ENCODE peak calls at places on chromosomes 2 and 18, in five cellular contexts. O is prostate gland, B is GM23248, P is mesenchymal stem cell, J is cardiac muscle cell. U is an unnamed sample. For H3K9me3 and H3K4me1, the result is how much of the 10 kb centered on the place peaks cover.

GRCh38 chr18:53004798-53005197 is 664.8 kb downstream of the DCC start:
- DNase-seq in O (no peak), B (no peak), P (no peak), J (no peak), U (no peak)

GRCh38 chr18:67639872-67640271 is 123.4 kb upstream of the DSEL start:
- DNase-seq in O (no peak), B (peak), P (no peak), J (no peak), U (no peak)

GRCh38 chr2:17901246-17901645 is 22.8 kb downstream of the KCNS3 start:
- DNase-seq in O (no peak), B (no peak), P (no peak), J (no peak), U (no peak)

GRCh38 chr2:170721678-170722077 is 6.5 kb downstream of the SP5 start:
- DNase-seq in O (no peak), B (no peak), P (no peak), J (no peak), U (no peak)

GRCh38 chr18:11728247-11728646 is 39.2 kb downstream of the GNAL start:
- DNase-seq in O (no peak), B (no peak), P (no peak), J (peak), U (no peak)

GRCh38 chr2:188046437-188046836 is 245.2 kb upstream of the GULP1 start:
- DNase-seq in O (no peak), B (peak), P (peak), J (peak), U (no peak)

GRCh38 chr2:17934721-17935120 is 56.3 kb downstream of the KCNS3 start:
- DNase-seq in O (no peak), B (peak), P (peak), J (no peak), U (no peak)

GRCh38 chr18:38951633-38952032 is 1386.0 kb upstream of the CELF4 start:
- DNase-seq in O (no peak), B (no peak), P (no peak), J (no peak), U (no peak)

GRCh38 chr2:240596080-240596460 is 9.5 kb downstream of the CAPN10 start:
- DNase-seq in O (no peak), B (no peak), P (no peak), J (no peak), U (no peak)

GRCh38 chr18:62556397-62556796 is 33.6 kb downstream of the ZCCHC2 start:
- DNase-seq in O (no peak), B (no peak), P (no peak), J (no peak), U (no peak)

GRCh38 chr2:3827673-3828575 is 124.5 kb downstream of the DCDC2C start:
- DNase-seq in O (peak), B (peak), P (no peak), J (peak), U (no peak)

DNA sequence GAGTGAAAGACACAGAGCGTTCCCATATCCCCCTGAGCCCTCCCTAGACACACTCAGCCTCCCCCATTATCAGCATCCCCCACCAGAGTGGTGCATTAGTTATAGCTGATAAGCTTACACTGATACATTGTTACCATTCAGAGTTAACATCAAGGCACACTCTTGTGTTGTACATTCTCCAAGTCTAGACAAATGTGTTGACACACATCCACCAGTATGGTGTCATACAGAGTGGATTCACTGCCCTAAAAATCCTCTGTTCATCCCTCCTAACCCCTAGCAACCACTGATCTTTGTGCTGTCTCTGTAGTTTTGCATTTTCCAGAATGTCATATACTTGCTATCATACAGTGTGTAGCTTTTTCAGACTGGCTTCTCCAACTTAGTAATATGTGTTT is 78.0 kb upstream of the RPL31 start:
- DNase-seq in O (no peak), B (peak), P (peak), J (peak), U (no peak)
- H3K27ac ChIP-seq in O (peak), B (peak), P (no peak), J (no peak), U (no peak)

GRCh38 chr2:83234291-83234690 is 1224.8 kb downstream of the SUCLG1 start:
- DNase-seq in O (no peak), B (no peak), P (no peak), J (no peak), U (no peak)
- H3K9me3 ChIP-seq in O (under half), B (under half), P (under half), J (under half), U (under half)

GRCh38 chr2:174608866-174609214 is 11.2 kb upstream of the WIPF1 start:
- DNase-seq in O (no peak), B (no peak), P (no peak), J (no peak), U (no peak)
- H3K4me1 ChIP-seq in O (under half), B (under half), P (under half), J (under half), U (under half)

DNA sequence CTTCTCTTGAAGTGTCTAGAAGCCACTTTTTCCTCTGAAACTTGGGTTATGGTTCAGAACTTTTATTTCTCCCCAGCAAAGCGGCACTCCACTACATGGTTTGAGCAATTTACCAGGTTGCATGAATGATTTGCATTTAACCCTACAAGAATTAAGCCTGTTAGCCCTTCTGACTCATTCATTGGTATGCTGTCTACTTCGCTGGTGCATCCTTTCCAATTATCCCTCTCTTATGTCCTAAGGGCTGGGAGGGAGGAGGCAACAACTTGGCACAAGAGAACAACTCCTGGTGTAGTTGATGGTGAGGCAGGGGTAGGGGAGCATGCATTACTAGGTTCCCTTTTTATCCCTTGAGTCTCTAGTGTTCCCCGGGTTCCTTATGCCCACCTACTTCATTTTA is 293.4 kb upstream of the MEX3C start:
- DNase-seq in O (no peak), B (no peak), P (no peak), J (no peak), U (no peak)
- H3K27ac ChIP-seq in O (no peak), B (no peak), P (no peak), J (no peak), U (no peak)

GRCh38 chr2:35356332-35356731 is 999.2 kb upstream of the CRIM1 start:
- DNase-seq in O (no peak), B (no peak), P (no peak), J (no peak), U (no peak)
- H3K9me3 ChIP-seq in O (under half), B (under half), P (under half), J (under half), U (under half)

DNA sequence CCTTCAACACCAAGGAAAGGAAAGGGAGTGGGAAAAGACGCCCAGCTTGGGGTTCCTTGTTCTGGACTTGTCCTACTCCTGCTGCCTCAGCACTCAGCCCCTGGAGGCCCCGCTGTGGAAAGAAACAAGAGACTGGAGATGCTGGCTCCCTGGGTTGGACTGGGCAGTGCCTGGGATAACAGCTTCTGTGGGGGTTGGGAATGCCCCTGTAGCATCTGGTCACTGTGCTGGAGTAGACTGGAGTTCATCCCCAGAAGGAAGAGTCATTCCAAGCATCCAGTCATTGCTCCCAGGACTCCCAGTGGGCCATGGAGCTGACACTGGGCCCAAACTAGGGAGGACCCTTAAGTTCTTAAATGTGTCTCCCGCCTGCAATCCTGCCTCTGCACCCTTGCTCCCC is 129.3 kb upstream of the HAAO start:
- DNase-seq in O (no peak), B (peak), P (no peak), J (no peak), U (no peak)
- H3K4me1 ChIP-seq in O (under half), B (half or more), P (under half), J (under half), U (under half)

GRCh38 chr2:60479226-60480088 is 74.0 kb downstream of the BCL11A start:
- DNase-seq in O (peak), B (no peak), P (no peak), J (no peak), U (no peak)

GRCh38 chr2:60478660-60479059 is 74.8 kb downstream of the BCL11A start:
- DNase-seq in O (peak), B (no peak), P (no peak), J (peak), U (no peak)

GRCh38 chr2:60483400-60483799 is 70.1 kb downstream of the BCL11A start:
- DNase-seq in O (no peak), B (peak), P (peak), J (peak), U (no peak)

GRCh38 chr2:60480089-60480773 is 73.2 kb downstream of the BCL11A start:
- DNase-seq in O (no peak), B (no peak), P (no peak), J (no peak), U (no peak)

GRCh38 chr2:60481257-60481656 is 72.2 kb downstream of the BCL11A start:
- DNase-seq in O (no peak), B (no peak), P (no peak), J (no peak), U (no peak)
- H3K27ac ChIP-seq in O (no peak), B (no peak), P (no peak), J (no peak), U (no peak)